ENCODE peak calls at places on chromosomes 16 and 17, in ten cellular contexts. R is breast epithelium, W is mucosa of descending colon, A is ascending aorta, Y is sigmoid colon, T is PC-9, L is fibroblast of mammary gland, B is brain microvascular endothelial cell, P is fibroblast of the aortic adventitia, U is prostate gland. N is an unnamed sample.
A peak's percentile ranks its signal among the peaks of the same experiment; 100 is the strongest.

GRCh38 chr16:13351651-13352217 is 450.3 kb downstream of the SHISA9 start:
- DNase-seq in Y (no peak), R (no peak), L (no peak), T (no peak), A (no peak), U (no peak), B (no peak), P (no peak), W (no peak), N (peak; percentile 12)

GRCh38 chr17:57276621-57277020 is 20.3 kb downstream of the MSI2 start:
- DNase-seq in Y (no peak), P (no peak), A (no peak), U (no peak), W (no peak), T (no peak), B (no peak), L (no peak), R (no peak), N (no peak)

GRCh38 chr17:80264048-80264792 is 3.6 kb downstream of the RNF213 start:
- DNase-seq in T (no peak), Y (no peak), B (no peak), W (peak; percentile 87), P (no peak), L (no peak), R (no peak), U (no peak), A (no peak), N (no peak)

GRCh38 chr17:3802461-3803307 is 1.7 kb upstream of the ITGAE start:
- DNase-seq in U (peak; percentile 28), T (no peak), P (peak; percentile 87), R (no peak), W (no peak), A (no peak), B (peak; percentile 75), L (peak; percentile 90), Y (peak; percentile 88), N (no peak)

GRCh38 chr17:32102172-32102571 is 40.1 kb upstream of the RHOT1 start:
- DNase-seq in P (no peak), A (no peak), R (no peak), Y (no peak), L (no peak), U (no peak), T (no peak), B (no peak), W (no peak), N (no peak)

GRCh38 chr16:49441366-49441780 is 67.8 kb downstream of the C16orf78 start:
- DNase-seq in R (no peak), P (no peak), W (peak; percentile 73), L (no peak), U (no peak), A (no peak), B (no peak), Y (no peak), T (no peak), N (no peak)

GRCh38 chr17:35242158-35242804 is 591 bp upstream of the SLFN5 start:
- DNase-seq in U (peak; percentile 83), L (peak; percentile 33), A (peak; percentile 40), T (peak; percentile 81), R (peak; percentile 77), P (peak; percentile 53), W (peak; percentile 88), Y (peak; percentile 77), B (peak; percentile 39), N (peak; percentile 16)

GRCh38 chr17:38538906-38539305 is 66.8 kb downstream of the SRCIN1 start:
- DNase-seq in B (no peak), R (no peak), P (no peak), T (no peak), L (no peak), W (no peak), Y (no peak), U (no peak), A (no peak), N (no peak)

GRCh38 chr16:88323041-88323440 is 59.7 kb upstream of the ZNF469 start:
- DNase-seq in L (no peak), R (no peak), T (no peak), Y (no peak), U (no peak), W (peak; percentile 15), A (no peak), P (no peak), B (no peak), N (no peak)

GRCh38 chr17:32875904-32876413 is 965 bp downstream of the MYO1D start:
- DNase-seq in R (no peak), A (no peak), B (peak; percentile 47), P (peak; percentile 38), U (no peak), T (no peak), Y (no peak), W (no peak), L (peak; percentile 56), N (no peak)

GRCh38 chr17:9004132-9004960 is 17.0 kb upstream of the NTN1 start:
- DNase-seq in U (no peak), T (no peak), W (no peak), L (no peak), P (no peak), Y (no peak), R (no peak), A (no peak), B (no peak), N (no peak)
- H3K4me3 ChIP-seq in U (peak overlapping the region; percentile 28), T (no peak overlapping the region), W (no peak overlapping the region), L (no peak overlapping the region), P (no peak overlapping the region), Y (peak overlapping the region; percentile 24), R (peak overlapping the region; percentile 72), A (peak overlapping the region; percentile 77), B (no peak overlapping the region), N (no peak overlapping the region)

DNA sequence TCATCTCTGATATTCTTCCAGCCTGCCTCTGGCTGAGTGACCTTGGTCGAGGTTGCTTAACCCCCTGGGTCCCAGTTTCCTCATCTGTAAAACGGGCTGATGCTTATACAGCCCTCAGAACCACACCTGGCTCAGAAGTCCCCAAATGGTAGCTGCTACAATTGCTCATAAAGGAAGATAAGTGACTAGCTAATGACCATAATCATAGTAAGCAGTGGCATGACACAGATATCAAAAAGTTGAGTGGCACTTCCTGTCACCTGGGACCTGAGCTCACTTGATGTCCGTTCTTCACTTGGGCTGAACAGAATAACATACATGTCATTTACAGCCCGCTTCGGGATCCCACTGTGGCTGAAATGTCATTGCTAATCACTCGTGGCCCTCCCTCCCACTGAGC is 1.8 kb downstream of the MGRN1 start:
- DNase-seq in T (no peak), Y (no peak), P (no peak), W (no peak), B (no peak), U (no peak), R (no peak), A (no peak), L (no peak), N (no peak)
- H3K4me3 ChIP-seq in T (peak overlapping the region; percentile 99), Y (no peak overlapping the region), P (peak overlapping the region; percentile 87), W (no peak overlapping the region), B (peak overlapping the region; percentile 83), U (peak overlapping the region; percentile 100), R (peak overlapping the region; percentile 100), A (peak overlapping the region; percentile 79), L (peak overlapping the region; percentile 69), N (peak overlapping the region; percentile 85)

GRCh38 chr16:89361756-89362155 is 128.6 kb downstream of the ANKRD11 start:
- DNase-seq in R (no peak), U (no peak), T (no peak), A (no peak), P (no peak), W (no peak), B (no peak), L (no peak), Y (no peak), N (no peak)

GRCh38 chr16:89363621-89364393 is 126.6 kb downstream of the ANKRD11 start:
- DNase-seq in A (no peak), P (peak; percentile 68), W (no peak), L (peak; percentile 79), U (no peak), R (no peak), B (peak; percentile 82), T (peak; percentile 77), Y (no peak), N (no peak)

GRCh38 chr16:89358030-89359005 is 132.0 kb downstream of the ANKRD11 start:
- DNase-seq in U (no peak), R (no peak), P (no peak), L (no peak), T (no peak), A (no peak), Y (no peak), B (no peak), W (peak; percentile 72), N (no peak)

GRCh38 chr16:89359296-89360147 is 130.8 kb downstream of the ANKRD11 start:
- DNase-seq in L (peak; percentile 48), U (no peak), P (peak; percentile 36), A (no peak), W (peak; percentile 34), B (no peak), T (no peak), R (no peak), Y (no peak), N (no peak)

DNA sequence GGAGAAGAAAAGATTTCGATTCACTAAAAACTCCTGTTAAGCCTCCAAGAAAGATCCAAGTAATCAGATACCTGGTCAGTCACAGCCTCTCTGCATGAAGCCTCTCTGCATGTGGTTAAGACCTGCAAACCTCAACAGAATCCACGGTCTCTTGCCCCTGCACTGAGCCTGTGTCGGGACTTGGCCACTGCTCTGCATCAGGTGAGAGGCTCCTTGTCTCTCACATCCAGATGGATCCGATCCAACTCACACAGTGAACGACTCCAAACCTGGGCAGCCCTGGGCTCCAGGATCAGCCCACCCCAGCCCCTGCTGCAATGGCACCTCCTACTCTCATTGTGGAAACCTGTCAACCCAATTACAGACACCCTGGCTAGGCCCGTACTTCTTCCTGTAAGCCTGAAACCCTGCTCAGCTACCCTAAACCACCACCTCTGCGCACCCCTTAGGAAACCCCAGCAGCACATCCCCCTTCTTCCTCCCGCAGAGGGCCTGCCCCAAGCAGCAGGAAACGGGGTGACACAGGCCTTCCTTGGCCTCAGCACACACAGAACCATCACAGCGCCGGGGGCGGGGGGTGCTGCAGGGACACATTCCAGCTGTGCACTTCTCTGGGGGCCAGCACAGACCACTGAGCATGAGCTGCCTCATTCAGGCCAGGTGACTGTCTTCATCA is 129.5 kb downstream of the ANKRD11 start:
- DNase-seq in B (no peak), R (no peak), U (no peak), Y (no peak), W (peak; percentile 80), L (no peak), P (no peak), A (no peak), T (no peak), N (no peak)
- H3K4me3 ChIP-seq in B (no peak overlapping the region), R (no peak overlapping the region), U (no peak overlapping the region), Y (no peak overlapping the region), W (no peak overlapping the region), L (no peak overlapping the region), P (no peak overlapping the region), A (no peak overlapping the region), T (no peak overlapping the region), N (no peak overlapping the region)

DNA sequence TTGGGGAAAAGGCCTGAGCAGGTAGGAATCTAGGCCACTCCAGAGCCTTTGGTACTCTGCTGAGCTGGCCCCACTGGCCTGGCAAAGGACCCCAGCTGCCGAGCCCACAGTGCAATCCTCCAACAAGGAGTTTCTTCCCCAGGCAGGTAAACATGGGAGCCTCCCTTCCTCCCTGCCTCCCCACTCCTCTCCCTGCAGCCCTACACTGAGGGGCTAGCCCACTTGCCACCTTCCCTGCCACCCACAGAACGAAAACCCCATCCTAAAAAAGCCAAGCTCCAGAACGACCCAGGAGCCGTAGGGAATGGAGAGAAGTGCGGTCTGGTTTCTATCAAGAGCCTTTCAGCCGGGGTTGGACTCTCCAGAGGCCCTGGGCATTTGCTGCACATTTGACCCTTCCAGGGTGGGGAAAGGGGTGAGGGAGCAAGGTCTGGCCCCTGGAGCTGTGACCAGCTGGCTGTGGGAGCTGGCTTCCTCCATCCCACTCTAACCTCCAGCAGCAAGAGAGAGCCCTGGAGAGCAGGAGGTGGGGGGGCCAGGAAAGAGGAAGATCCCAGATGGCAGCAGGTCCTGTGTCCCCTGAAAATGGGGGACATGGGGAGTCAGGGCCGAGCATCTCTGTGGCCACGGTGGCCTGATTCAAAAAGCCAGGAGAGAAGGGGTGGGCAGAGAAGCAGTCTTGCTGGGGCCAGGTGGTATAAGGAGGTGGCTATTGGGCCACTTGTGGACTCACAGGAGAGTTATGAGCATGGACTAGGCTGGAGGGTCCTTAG is 1.3 kb downstream of the HID1 start:
- DNase-seq in Y (no peak), L (no peak), T (no peak), R (no peak), W (no peak), P (no peak), A (no peak), B (no peak), U (no peak), N (no peak)
- H3K4me3 ChIP-seq in Y (peak overlapping the region; percentile 51), L (no peak overlapping the region), T (peak overlapping the region; percentile 96), R (peak overlapping the region; percentile 84), W (peak overlapping the region; percentile 34), P (no peak overlapping the region), A (peak overlapping the region; percentile 74), B (no peak overlapping the region), U (peak overlapping the region; percentile 60), N (no peak overlapping the region)

N was measured in epithelial cell of proximal tubule.